ENCODE peak calls at places on chromosome 21, in five cellular contexts. H is uterus, Z is Daoy, E is epithelial cell of proximal tubule, J is foreskin keratinocyte. R is an unnamed sample.
A peak's percentile ranks its signal among the peaks of the same experiment; 100 is the strongest.

GRCh38 chr21:27570306-27570868 is 603.5 kb upstream of the ADAMTS5 start:
- DNase-seq in J (peak; percentile 99), H (peak; percentile 31), Z (peak; percentile 92), E (peak; percentile 97), R (peak; percentile 88)

GRCh38 chr21:15036189-15036588 is 28.6 kb downstream of the NRIP1 start:
- DNase-seq in H (no peak), J (no peak), E (no peak), Z (no peak), R (no peak)

GRCh38 chr21:46160563-46161179 is 5.3 kb upstream of the FTCD start:
- DNase-seq in H (peak; percentile 10), E (no peak), J (no peak), Z (peak; percentile 48), R (no peak)

GRCh38 chr21:43210454-43211084 is 41.8 kb downstream of the CRYAA start:
- DNase-seq in Z (no peak), E (no peak), H (no peak), J (no peak), R (no peak)

GRCh38 chr21:17673261-17674020 is 60.7 kb upstream of the BTG3 start:
- DNase-seq in J (peak; percentile 74), Z (no peak), H (no peak), E (no peak), R (no peak)

GRCh38 chr21:28872218-28872617 is 120.5 kb downstream of the LTN1 start:
- DNase-seq in Z (no peak), E (no peak), H (peak; percentile 28), J (peak; percentile 79), R (no peak)

GRCh38 chr21:34545079-34545884 is 33.3 kb upstream of the KCNE1 start:
- DNase-seq in E (peak; percentile 48), J (no peak), H (no peak), Z (peak; percentile 62), R (peak; percentile 70)

GRCh38 chr21:39220150-39220549 is 36.9 kb upstream of the PSMG1 start:
- DNase-seq in H (no peak), E (no peak), Z (no peak), J (no peak), R (no peak)

GRCh38 chr21:16532841-16533240 is 803.1 kb downstream of the USP25 start:
- DNase-seq in E (no peak), J (peak; percentile 25), Z (no peak), H (no peak), R (no peak)

GRCh38 chr21:26844258-26845065 is 747 bp downstream of the ADAMTS1 start:
- DNase-seq in E (no peak), Z (peak; percentile 58), H (peak; percentile 61), J (no peak), R (no peak)

GRCh38 chr21:31265293-31265692 is 78.8 kb downstream of the TIAM1 start:
- DNase-seq in H (no peak), J (no peak), Z (no peak), E (no peak), R (no peak)

GRCh38 chr21:34912022-34912933 is 136.8 kb downstream of the RUNX1 start:
- DNase-seq in H (no peak), E (no peak), J (no peak), Z (no peak), R (no peak)

GRCh38 chr21:15741510-15741909 is 11.7 kb downstream of the USP25 start:
- DNase-seq in Z (peak; percentile 27), H (no peak), E (no peak), J (peak; percentile 26), R (peak; percentile 44)

GRCh38 chr21:40563845-40564717 is 282.9 kb downstream of the DSCAM start:
- DNase-seq in Z (peak; percentile 17), H (no peak), J (no peak), E (no peak), R (no peak)

GRCh38 chr21:19523731-19524130 is 1120.1 kb upstream of the TMPRSS15 start:
- DNase-seq in E (no peak), H (no peak), Z (peak; percentile 34), J (no peak), R (peak; percentile 62)

GRCh38 chr21:42513151-42513984 is at the start of gene SLC37A1:
- DNase-seq in E (no peak), H (no peak), Z (peak; percentile 51), J (no peak), R (no peak)

GRCh38 chr21:46124083-46124925 is 26.4 kb downstream of the COL6A2 start:
- DNase-seq in Z (no peak), E (no peak), H (peak; percentile 16), J (no peak), R (no peak)

GRCh38 chr21:43268086-43268803 is 99.4 kb downstream of the CRYAA start:
- DNase-seq in H (no peak), Z (no peak), E (no peak), J (no peak), R (no peak)

GRCh38 chr21:36005018-36005417 is 55.3 kb downstream of the SETD4 start:
- DNase-seq in H (peak; percentile 77), E (no peak), J (no peak), Z (peak; percentile 20), R (peak; percentile 17)

R was measured in HT1080.